ENCODE peak calls at places on chromosomes 11 and 22, in seven cellular contexts. K is astrocyte of the spinal cord, U is fibroblast of pulmonary artery, J is LNCaP clone FGC, P is HFFc6, S is A549, T is heart left ventricle. N is an unnamed sample.

GRCh38 chr11:96054870-96055705 is 131.2 kb upstream of the MTMR2 start:
- DNase-seq in U (peak), J (peak), T (no peak), S (peak), K (peak), P (peak), N (no peak)

GRCh38 chr22:41526802-41527799 is 17.2 kb downstream of the POLR3H start:
- DNase-seq in S (peak), J (no peak), U (peak), P (no peak), T (no peak), K (no peak), N (peak)

GRCh38 chr11:86724137-86724536 is 51.7 kb upstream of the ME3 start:
- DNase-seq in P (no peak), J (no peak), K (no peak), U (no peak), S (no peak), T (no peak), N (no peak)

GRCh38 chr11:67240575-67241389 is 25.5 kb upstream of the GRK2 start:
- DNase-seq in U (peak), P (peak), T (no peak), K (peak), S (peak), J (no peak), N (peak)

GRCh38 chr11:116651098-116651756 is 121.6 kb downstream of the BUD13 start:
- DNase-seq in P (no peak), T (no peak), U (no peak), K (no peak), S (no peak), J (no peak), N (no peak)

GRCh38 chr11:112634551-112634950 is 326.7 kb upstream of the NCAM1 start:
- DNase-seq in J (no peak), U (no peak), K (no peak), T (no peak), S (no peak), P (no peak), N (no peak)

GRCh38 chr22:43185860-43186261 is 1.1 kb downstream of the TTLL12 start:
- DNase-seq in S (peak), J (peak), P (peak), T (peak), K (no peak), U (peak), N (no peak)

GRCh38 chr11:9851366-9851765 is 187.5 kb downstream of the SWAP70 start:
- DNase-seq in U (peak), T (no peak), J (no peak), P (peak), K (peak), S (no peak), N (no peak)

GRCh38 chr11:47626234-47626633 is 16.1 kb downstream of the MTCH2 start:
- DNase-seq in U (no peak), P (no peak), J (no peak), S (no peak), T (no peak), K (no peak), N (no peak)

GRCh38 chr22:28329582-28330073 is 350.0 kb downstream of the TTC28 start:
- DNase-seq in K (no peak), U (peak), S (no peak), J (no peak), T (no peak), P (peak), N (no peak)

GRCh38 chr22:37686002-37686982 is at the start of gene NOL12:
- DNase-seq in P (peak), S (peak), K (peak), J (peak), T (peak), U (peak), N (peak)

GRCh38 chr11:23957309-23957708 is 539.5 kb upstream of the LUZP2 start:
- DNase-seq in J (no peak), U (peak), S (no peak), P (no peak), T (no peak), K (no peak), N (no peak)

GRCh38 chr11:84291996-84292395 is 1005.8 kb upstream of the CCDC90B start:
- DNase-seq in P (no peak), K (peak), S (no peak), J (no peak), U (peak), T (no peak), N (no peak)

GRCh38 chr11:111565111-111565720 is 24.7 kb downstream of the LAYN start:
- DNase-seq in T (no peak), S (peak), J (peak), P (peak), K (peak), U (peak), N (no peak)
- TF ChIP-seq CTCF in T (peak), S (peak), J (peak), P (peak), K (peak), U (peak), N (peak)

DNA sequence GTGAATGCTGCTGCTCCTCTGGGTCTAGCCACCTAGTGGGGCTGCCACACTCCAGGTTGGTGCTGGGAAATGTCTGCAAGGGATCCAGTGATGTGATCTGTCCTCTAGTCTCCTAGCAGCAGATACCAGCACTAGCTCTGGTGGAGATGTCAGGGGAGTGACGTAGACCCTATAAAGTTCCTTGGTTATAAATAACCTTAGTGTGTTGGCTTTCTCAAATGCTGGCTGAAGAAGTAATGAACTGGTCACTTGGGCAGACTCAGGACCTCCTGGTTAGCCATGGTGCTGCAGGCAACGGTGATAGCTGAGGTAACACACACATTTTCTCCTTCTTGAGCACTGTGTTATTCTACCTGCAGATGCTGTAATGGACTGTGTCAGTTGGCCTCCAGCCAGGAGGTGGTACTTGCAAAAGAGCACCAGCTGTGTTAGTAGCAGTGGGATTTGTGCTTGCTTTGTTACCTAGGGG is 35.5 kb downstream of the BBOX1 start:
- DNase-seq in K (peak), S (no peak), T (no peak), J (no peak), P (no peak), U (no peak), N (no peak)
- TF ChIP-seq CTCF in K (no peak), S (no peak), T (no peak), J (no peak), P (no peak), U (no peak), N (no peak)

GRCh38 chr11:3050386-3051325 is 6.6 kb downstream of the CARS1 start:
- DNase-seq in K (no peak), U (no peak), T (no peak), J (no peak), S (no peak), P (no peak), N (no peak)

GRCh38 chr11:3052109-3052479 is 5.1 kb downstream of the CARS1 start:
- DNase-seq in J (peak), K (no peak), P (no peak), T (no peak), U (no peak), S (no peak), N (no peak)

GRCh38 chr11:3051435-3052108 is 5.7 kb downstream of the CARS1 start:
- DNase-seq in P (no peak), T (no peak), K (no peak), S (no peak), U (no peak), J (no peak), N (no peak)

GRCh38 chr11:3047637-3048036 is 9.6 kb downstream of the CARS1 start:
- DNase-seq in P (no peak), J (no peak), K (no peak), T (no peak), U (no peak), S (no peak), N (no peak)

DNA sequence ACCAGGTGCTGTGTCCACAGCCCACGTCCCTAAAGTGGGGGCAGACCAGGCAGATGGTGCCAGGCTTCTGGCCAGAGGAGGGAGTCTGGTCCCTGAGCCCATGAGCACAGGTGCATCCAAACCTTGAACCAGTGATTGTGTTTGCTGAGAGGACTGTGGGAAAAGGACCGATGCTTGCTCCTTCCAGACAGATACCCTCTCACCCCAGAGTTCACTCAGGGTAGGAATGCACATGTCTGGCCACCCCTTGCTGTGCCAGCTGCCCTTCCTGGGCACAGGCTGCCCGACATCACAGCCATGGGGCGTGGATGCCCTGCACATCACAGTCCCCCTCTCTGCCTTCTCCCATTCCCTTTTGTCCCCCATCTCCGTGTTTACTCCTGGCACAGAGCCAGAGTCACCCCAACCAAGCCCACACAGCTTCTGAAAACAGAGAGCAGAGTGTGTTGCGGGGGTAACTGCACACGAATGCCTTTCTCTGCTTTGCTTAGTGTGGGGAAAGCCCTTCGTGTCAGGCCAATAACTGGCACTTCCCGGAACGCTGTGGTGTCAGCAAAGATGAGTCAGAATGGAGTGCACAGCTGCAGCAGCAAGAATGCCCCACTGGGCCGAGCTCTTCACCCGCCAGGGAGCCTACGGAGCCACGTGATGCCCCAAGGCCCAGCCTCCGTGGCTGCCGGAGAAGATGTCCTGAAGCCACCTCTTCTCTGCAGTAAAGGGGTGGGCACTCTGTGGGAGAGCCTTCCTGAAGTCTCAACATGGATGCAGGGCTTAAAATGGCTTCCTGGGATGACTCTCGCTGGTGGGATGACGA is 7.6 kb downstream of the CARS1 start:
- DNase-seq in T (peak), K (peak), S (peak), P (peak), J (peak), U (peak), N (peak)
- TF ChIP-seq CTCF in T (no peak), K (peak), S (peak), P (peak), J (peak), U (peak), N (no peak)

GRCh38 chr11:124970925-124971324 is 16.9 kb downstream of the CCDC15 start:
- DNase-seq in T (no peak), P (peak), J (peak), K (peak), S (no peak), U (peak), N (no peak)
- TF ChIP-seq CTCF in T (no peak), P (peak), J (peak), K (no peak), S (no peak), U (no peak), N (no peak)

N was measured in activated B cell treated with CpG ODN at 0.5 μM for 24 hours.